ENCODE peak calls at places on chromosomes 16 and 17, in five cellular contexts. A, S, L, Z and B are unnamed samples.

GRCh38 chr16:29147710-29148425 is 163.0 kb downstream of the LAT start:
- DNase-seq in A (no peak), S (no peak), L (no peak), Z (no peak), B (no peak)

GRCh38 chr16:50699345-50700159 is 6.1 kb downstream of the NOD2 start:
- DNase-seq in A (no peak), S (no peak), L (no peak), Z (no peak), B (no peak)

GRCh38 chr17:14871921-14872320 is 393.2 kb downstream of the PMP22 start:
- DNase-seq in A (peak; percentile 4), S (no peak), L (no peak), Z (no peak), B (no peak)

GRCh38 chr17:4742133-4742532 is 2.4 kb upstream of the CXCL16 start:
- DNase-seq in A (no peak), S (no peak), L (no peak), Z (no peak), B (no peak)

GRCh38 chr16:17258077-17258599 is 212.6 kb downstream of the XYLT1 start:
- DNase-seq in A (no peak), S (no peak), L (no peak), Z (no peak), B (no peak)

GRCh38 chr17:62696726-62697490 is 69.4 kb downstream of the MRC2 start:
- DNase-seq in A (no peak), S (no peak), L (peak; percentile 15), Z (no peak), B (no peak)

GRCh38 chr17:40095944-40096791 is 4.2 kb downstream of the NR1D1 start:
- DNase-seq in A (no peak), S (no peak), L (no peak), Z (no peak), B (no peak)

GRCh38 chr16:22318690-22319358 is 21.6 kb downstream of the POLR3E start:
- DNase-seq in A (peak; percentile 48), S (peak; percentile 62), L (no peak), Z (no peak), B (peak; percentile 35)

GRCh38 chr17:2170023-2170422 is 115.1 kb downstream of the HIC1 start:
- DNase-seq in A (no peak), S (peak; percentile 30), L (no peak), Z (no peak), B (no peak)

GRCh38 chr17:76384987-76385891 is 830 bp downstream of the SPHK1 start:
- DNase-seq in A (peak; percentile 76), S (no peak), L (no peak), Z (no peak), B (peak; percentile 66)

GRCh38 chr17:45814622-45815606 is 29.8 kb upstream of the SPPL2C start:
- DNase-seq in A (no peak), S (no peak), L (peak; percentile 27), Z (peak; percentile 5), B (no peak)

GRCh38 chr16:20720251-20720650 is 21.4 kb downstream of the THUMPD1 start:
- DNase-seq in A (no peak), S (no peak), L (no peak), Z (no peak), B (no peak)

GRCh38 chr16:27441276-27441675 is 39.3 kb downstream of the IL21R start:
- DNase-seq in A (no peak), S (no peak), L (no peak), Z (no peak), B (no peak)

GRCh38 chr17:81402530-81402941 is 7.3 kb downstream of the BAHCC1 start:
- DNase-seq in A (peak; percentile 27), S (no peak), L (no peak), Z (no peak), B (no peak)

GRCh38 chr16:57723170-57723569 is 12.4 kb upstream of the KATNB1 start:
- DNase-seq in A (no peak), S (peak; percentile 42), L (no peak), Z (no peak), B (no peak)